ENCODE peak calls at places on chromosomes 12 and 14, in four cellular contexts. One of them, this sample, is unnamed.

GRCh38 chr12:51926718-51927117 is 19.4 kb downstream of the ACVRL1 start:
- DNase-seq in K562: peak
- DNase-seq in HepG2: peak
- DNase-seq in GM12878: no peak
- DNase-seq in this sample: peak

GRCh38 chr14:89544636-89545301 is 127.7 kb upstream of the FOXN3 start:
- DNase-seq in GM12878: no peak
- DNase-seq in K562: no peak
- DNase-seq in HepG2: peak
- DNase-seq in this sample: no peak

GRCh38 chr12:57632898-57633825 is at the start of gene B4GALNT1:
- DNase-seq in GM12878: no peak
- DNase-seq in K562: peak
- DNase-seq in HepG2: no peak
- DNase-seq in this sample: peak

GRCh38 chr12:93453633-93454032 is 11.9 kb upstream of the UBE2N start:
- DNase-seq in GM12878: no peak
- DNase-seq in K562: no peak
- DNase-seq in HepG2: no peak
- DNase-seq in this sample: no peak

GRCh38 chr12:12207746-12208145 is 59.1 kb downstream of the LRP6 start:
- DNase-seq in HepG2: no peak
- DNase-seq in GM12878: no peak
- DNase-seq in K562: no peak
- DNase-seq in this sample: no peak

GRCh38 chr12:102396276-102396675 is 84.1 kb downstream of the IGF1 start:
- DNase-seq in GM12878: no peak
- DNase-seq in HepG2: no peak
- DNase-seq in K562: no peak
- DNase-seq in this sample: no peak

GRCh38 chr12:79895041-79895440 is 39.9 kb downstream of the PPP1R12A start:
- DNase-seq in HepG2: no peak
- DNase-seq in K562: no peak
- DNase-seq in GM12878: no peak
- DNase-seq in this sample: no peak

GRCh38 chr12:6367969-6368892 is 7.1 kb downstream of the SCNN1A start:
- DNase-seq in GM12878: no peak
- DNase-seq in K562: no peak
- DNase-seq in HepG2: no peak
- DNase-seq in this sample: no peak

GRCh38 chr12:93805736-93806141 is 128.6 kb downstream of the CRADD start:
- DNase-seq in GM12878: no peak
- DNase-seq in HepG2: no peak
- DNase-seq in K562: no peak
- DNase-seq in this sample: no peak

GRCh38 chr12:121530600-121531355 is 50.0 kb downstream of the KDM2B start:
- DNase-seq in K562: peak
- DNase-seq in HepG2: no peak
- DNase-seq in GM12878: no peak
- DNase-seq in this sample: peak

GRCh38 chr14:35320472-35320871 is 28.3 kb downstream of the PSMA6 start:
- DNase-seq in GM12878: no peak
- DNase-seq in K562: no peak
- DNase-seq in HepG2: no peak
- DNase-seq in this sample: no peak

DNA sequence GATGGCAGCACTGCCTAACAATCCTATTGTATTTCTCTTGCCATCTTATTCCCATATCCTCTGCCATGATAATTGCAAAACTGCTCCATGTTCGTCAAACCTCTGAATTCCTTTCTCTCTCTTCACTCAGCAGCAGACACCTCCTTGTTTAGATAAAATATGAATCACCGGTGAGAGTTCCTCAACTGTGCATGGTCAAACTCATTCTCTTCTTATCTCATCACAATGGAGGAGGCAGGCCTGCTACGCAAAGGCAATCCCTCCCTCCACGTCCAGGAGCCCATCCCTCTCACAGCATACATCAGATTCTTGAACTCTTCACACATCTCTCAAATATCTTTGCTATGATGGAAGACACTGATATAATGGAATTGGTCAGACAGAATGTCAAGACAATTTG is 90.1 kb upstream of the DAAM1 start:
- DNase-seq in HepG2: no peak
- DNase-seq in GM12878: no peak
- DNase-seq in K562: no peak
- DNase-seq in this sample: no peak
- TF ChIP-seq CREM in HepG2: no peak
- TF ChIP-seq CREM in GM12878: no peak
- TF ChIP-seq CREM in K562: no peak
- TF ChIP-seq CREM in this sample: no peak

GRCh38 chr14:100416921-100417451 is 93.8 kb downstream of the SLC25A47 start:
- DNase-seq in K562: no peak
- DNase-seq in GM12878: no peak
- DNase-seq in HepG2: no peak
- DNase-seq in this sample: no peak

GRCh38 chr14:100421756-100422470 is 98.8 kb downstream of the SLC25A47 start:
- DNase-seq in GM12878: no peak
- DNase-seq in HepG2: no peak
- DNase-seq in K562: no peak
- DNase-seq in this sample: no peak

GRCh38 chr14:100417466-100417865 is 94.3 kb downstream of the SLC25A47 start:
- DNase-seq in HepG2: peak
- DNase-seq in K562: peak
- DNase-seq in GM12878: no peak
- DNase-seq in this sample: peak

GRCh38 chr14:100422556-100423420 is 99.6 kb downstream of the SLC25A47 start:
- DNase-seq in GM12878: no peak
- DNase-seq in HepG2: no peak
- DNase-seq in K562: no peak
- DNase-seq in this sample: no peak

DNA sequence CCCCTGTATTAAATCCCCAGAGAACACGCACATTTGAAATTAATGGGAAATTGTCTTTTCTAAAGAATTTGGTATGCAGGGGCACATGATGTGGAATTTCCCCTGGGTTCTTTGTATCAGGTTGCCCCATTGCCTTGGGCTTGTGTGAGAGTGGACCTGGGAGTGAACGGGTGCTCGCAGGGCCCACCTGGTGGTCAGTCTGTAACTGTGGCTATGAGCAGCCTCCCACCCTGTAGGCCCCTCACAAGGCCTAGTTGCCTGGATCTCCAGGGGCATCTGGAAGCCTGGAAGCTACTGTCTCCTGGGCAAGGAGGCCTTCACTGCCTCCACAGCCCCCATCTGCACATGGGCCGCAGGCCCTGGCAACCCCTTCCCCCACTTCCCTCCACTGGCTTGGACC is 96.7 kb downstream of the SLC25A47 start:
- DNase-seq in GM12878: no peak
- DNase-seq in K562: peak
- DNase-seq in HepG2: peak
- DNase-seq in this sample: peak
- TF ChIP-seq CTCF in GM12878: no peak
- TF ChIP-seq CTCF in K562: peak
- TF ChIP-seq CTCF in HepG2: peak
- TF ChIP-seq CTCF in this sample: no peak

GRCh38 chr14:59507063-59507751 is 22.9 kb downstream of the JKAMP start:
- DNase-seq in HepG2: peak
- DNase-seq in K562: peak
- DNase-seq in GM12878: no peak
- DNase-seq in this sample: peak
- TF ChIP-seq CREM in HepG2: no peak
- TF ChIP-seq CREM in K562: no peak
- TF ChIP-seq CREM in GM12878: no peak
- TF ChIP-seq CREM in this sample: no peak

GRCh38 chr14:61568572-61569011 is 126.7 kb upstream of the HIF1A start:
- DNase-seq in HepG2: no peak
- DNase-seq in K562: no peak
- DNase-seq in GM12878: peak
- DNase-seq in this sample: peak
- TF ChIP-seq CTCF in HepG2: no peak
- TF ChIP-seq CTCF in K562: no peak
- TF ChIP-seq CTCF in GM12878: no peak
- TF ChIP-seq CTCF in this sample: no peak

GRCh38 chr14:22748691-22749090 is 17.8 kb upstream of the OXA1L start:
- DNase-seq in K562: no peak
- DNase-seq in GM12878: no peak
- DNase-seq in HepG2: no peak
- DNase-seq in this sample: no peak
- TF ChIP-seq CREM in K562: no peak
- TF ChIP-seq CREM in GM12878: no peak
- TF ChIP-seq CREM in HepG2: no peak
- TF ChIP-seq CREM in this sample: no peak

This sample was measured in WTC11.